ENCODE peak calls at places on chromosomes 1 and 21, in seven cellular contexts. One of them, this sample, is unnamed.

GRCh38 chr1:38000529-38001453 is 4.5 kb downstream of the FHL3 start:
- DNase-seq in HepG2: peak; percentile 56
- DNase-seq in Panc1: no peak
- DNase-seq in spleen: no peak
- DNase-seq in transverse colon: no peak
- DNase-seq in SK-N-SH: peak; percentile 51
- DNase-seq in GM23338: peak; percentile 83
- DNase-seq in this sample: no peak

GRCh38 chr21:36538761-36539160 is 58.8 kb upstream of the CLDN14 start:
- DNase-seq in HepG2: no peak
- DNase-seq in Panc1: no peak
- DNase-seq in spleen: no peak
- DNase-seq in transverse colon: no peak
- DNase-seq in SK-N-SH: no peak
- DNase-seq in GM23338: no peak
- DNase-seq in this sample: no peak

GRCh38 chr1:226892534-226892895 is 22.1 kb downstream of the PSEN2 start:
- DNase-seq in HepG2: no peak
- DNase-seq in Panc1: no peak
- DNase-seq in spleen: no peak
- DNase-seq in transverse colon: no peak
- DNase-seq in SK-N-SH: no peak
- DNase-seq in GM23338: no peak
- DNase-seq in this sample: no peak

GRCh38 chr1:204296431-204296988 is 63.2 kb downstream of the PLEKHA6 start:
- DNase-seq in HepG2: peak; percentile 41
- DNase-seq in Panc1: no peak
- DNase-seq in spleen: no peak
- DNase-seq in transverse colon: no peak
- DNase-seq in SK-N-SH: no peak
- DNase-seq in GM23338: peak; percentile 55
- DNase-seq in this sample: no peak

GRCh38 chr21:39657091-39657689 is 44.5 kb downstream of the B3GALT5 start:
- DNase-seq in HepG2: no peak
- DNase-seq in Panc1: no peak
- DNase-seq in spleen: no peak
- DNase-seq in transverse colon: no peak
- DNase-seq in SK-N-SH: no peak
- DNase-seq in GM23338: no peak
- DNase-seq in this sample: no peak

GRCh38 chr1:10651377-10651776 is 145.1 kb downstream of the CASZ1 start:
- DNase-seq in HepG2: peak; percentile 15
- DNase-seq in Panc1: no peak
- DNase-seq in spleen: no peak
- DNase-seq in transverse colon: no peak
- DNase-seq in SK-N-SH: no peak
- DNase-seq in GM23338: peak; percentile 65
- DNase-seq in this sample: no peak

GRCh38 chr1:154968731-154969130 is 1.8 kb downstream of the SHC1 start:
- DNase-seq in HepG2: no peak
- DNase-seq in Panc1: no peak
- DNase-seq in spleen: no peak
- DNase-seq in transverse colon: no peak
- DNase-seq in SK-N-SH: peak; percentile 69
- DNase-seq in GM23338: no peak
- DNase-seq in this sample: no peak

GRCh38 chr1:215360786-215361185 is 206.3 kb upstream of the KCTD3 start:
- DNase-seq in HepG2: no peak
- DNase-seq in Panc1: no peak
- DNase-seq in spleen: no peak
- DNase-seq in transverse colon: no peak
- DNase-seq in SK-N-SH: no peak
- DNase-seq in GM23338: no peak
- DNase-seq in this sample: no peak

GRCh38 chr1:119831027-119831426 is 19.8 kb upstream of the REG4 start:
- DNase-seq in HepG2: no peak
- DNase-seq in Panc1: no peak
- DNase-seq in spleen: no peak
- DNase-seq in transverse colon: no peak
- DNase-seq in SK-N-SH: no peak
- DNase-seq in GM23338: no peak
- DNase-seq in this sample: no peak

GRCh38 chr1:14693996-14694395 is 95.5 kb downstream of the KAZN start:
- DNase-seq in HepG2: no peak
- DNase-seq in Panc1: no peak
- DNase-seq in spleen: peak; percentile 35
- DNase-seq in transverse colon: no peak
- DNase-seq in SK-N-SH: no peak
- DNase-seq in GM23338: no peak
- DNase-seq in this sample: no peak

GRCh38 chr1:157239936-157240335 is 101.7 kb upstream of the ETV3 start:
- DNase-seq in HepG2: no peak
- DNase-seq in Panc1: no peak
- DNase-seq in spleen: no peak
- DNase-seq in transverse colon: no peak
- DNase-seq in SK-N-SH: no peak
- DNase-seq in GM23338: no peak
- DNase-seq in this sample: no peak

GRCh38 chr1:231407537-231408396 is 14.3 kb downstream of the EGLN1 start:
- DNase-seq in HepG2: no peak
- DNase-seq in Panc1: no peak
- DNase-seq in spleen: no peak
- DNase-seq in transverse colon: no peak
- DNase-seq in SK-N-SH: no peak
- DNase-seq in GM23338: no peak
- DNase-seq in this sample: no peak

GRCh38 chr1:100206301-100206700 is 28.2 kb upstream of the LRRC39 start:
- DNase-seq in HepG2: no peak
- DNase-seq in Panc1: no peak
- DNase-seq in spleen: no peak
- DNase-seq in transverse colon: no peak
- DNase-seq in SK-N-SH: no peak
- DNase-seq in GM23338: no peak
- DNase-seq in this sample: no peak

GRCh38 chr1:212699104-212699838 is 369 bp downstream of the BATF3 start:
- DNase-seq in HepG2: peak; percentile 16
- DNase-seq in Panc1: no peak
- DNase-seq in spleen: peak; percentile 89
- DNase-seq in transverse colon: peak; percentile 52
- DNase-seq in SK-N-SH: peak; percentile 78
- DNase-seq in GM23338: peak; percentile 88
- DNase-seq in this sample: no peak

GRCh38 chr21:39184050-39184980 is 1.1 kb upstream of the PSMG1 start:
- DNase-seq in HepG2: no peak
- DNase-seq in Panc1: no peak
- DNase-seq in spleen: no peak
- DNase-seq in transverse colon: no peak
- DNase-seq in SK-N-SH: no peak
- DNase-seq in GM23338: no peak
- DNase-seq in this sample: no peak

GRCh38 chr1:23343246-23344110 is 606 bp downstream of the HNRNPR start:
- DNase-seq in HepG2: peak; percentile 25
- DNase-seq in Panc1: peak; percentile 43
- DNase-seq in spleen: peak; percentile 89
- DNase-seq in transverse colon: peak; percentile 28
- DNase-seq in SK-N-SH: no peak
- DNase-seq in GM23338: peak; percentile 57
- DNase-seq in this sample: no peak

GRCh38 chr1:231062500-231063270 is 22.6 kb upstream of the FAM89A start:
- DNase-seq in HepG2: no peak
- DNase-seq in Panc1: no peak
- DNase-seq in spleen: no peak
- DNase-seq in transverse colon: no peak
- DNase-seq in SK-N-SH: no peak
- DNase-seq in GM23338: no peak
- DNase-seq in this sample: no peak

DNA sequence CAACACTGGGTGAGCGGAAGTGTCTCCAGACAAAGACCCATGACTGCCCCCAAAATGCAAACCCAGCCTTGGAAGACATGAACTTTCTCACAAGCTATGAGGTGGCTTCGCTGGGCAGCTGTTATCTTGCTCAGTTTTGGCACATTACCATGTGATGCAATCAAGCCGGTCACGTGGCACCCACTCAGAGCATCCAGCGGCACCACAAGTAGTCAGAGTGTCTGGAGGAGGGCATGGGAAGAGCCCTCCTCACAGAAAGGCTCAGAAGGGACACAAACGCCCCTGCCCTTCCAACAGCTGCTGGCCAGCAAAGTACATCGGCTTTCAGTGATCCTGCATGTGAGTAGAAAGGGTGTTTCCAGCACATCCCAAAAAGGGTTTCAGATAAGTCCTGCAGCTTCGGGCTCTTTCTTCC is 145.5 kb upstream of the IRF2BP2 start:
- DNase-seq in HepG2: no peak
- DNase-seq in Panc1: no peak
- DNase-seq in spleen: no peak
- DNase-seq in transverse colon: peak; percentile 77
- DNase-seq in SK-N-SH: no peak
- DNase-seq in GM23338: no peak
- DNase-seq in this sample: peak; percentile 25
- TF ChIP-seq POLR2AphosphoS5 in HepG2: no peak
- TF ChIP-seq POLR2AphosphoS5 in Panc1: no peak
- TF ChIP-seq POLR2AphosphoS5 in spleen: no peak
- TF ChIP-seq POLR2AphosphoS5 in transverse colon: peak; percentile 62
- TF ChIP-seq POLR2AphosphoS5 in SK-N-SH: peak; percentile 13
- TF ChIP-seq POLR2AphosphoS5 in GM23338: no peak
- TF ChIP-seq POLR2AphosphoS5 in this sample: no peak

GRCh38 chr1:39393645-39394044 is 97.8 kb upstream of the BMP8A start:
- DNase-seq in HepG2: no peak
- DNase-seq in Panc1: no peak
- DNase-seq in spleen: no peak
- DNase-seq in transverse colon: no peak
- DNase-seq in SK-N-SH: no peak
- DNase-seq in GM23338: no peak
- DNase-seq in this sample: no peak

GRCh38 chr1:39394059-39394458 is 97.4 kb upstream of the BMP8A start:
- DNase-seq in HepG2: no peak
- DNase-seq in Panc1: no peak
- DNase-seq in spleen: no peak
- DNase-seq in transverse colon: no peak
- DNase-seq in SK-N-SH: no peak
- DNase-seq in GM23338: no peak
- DNase-seq in this sample: no peak

GRCh38 chr1:39394598-39394997 is 96.8 kb upstream of the BMP8A start:
- DNase-seq in HepG2: no peak
- DNase-seq in Panc1: no peak
- DNase-seq in spleen: no peak
- DNase-seq in transverse colon: no peak
- DNase-seq in SK-N-SH: no peak
- DNase-seq in GM23338: no peak
- DNase-seq in this sample: peak; percentile 17

GRCh38 chr1:39392851-39393573 is 98.4 kb upstream of the BMP8A start:
- DNase-seq in HepG2: no peak
- DNase-seq in Panc1: no peak
- DNase-seq in spleen: no peak
- DNase-seq in transverse colon: no peak
- DNase-seq in SK-N-SH: no peak
- DNase-seq in GM23338: no peak
- DNase-seq in this sample: no peak

DNA sequence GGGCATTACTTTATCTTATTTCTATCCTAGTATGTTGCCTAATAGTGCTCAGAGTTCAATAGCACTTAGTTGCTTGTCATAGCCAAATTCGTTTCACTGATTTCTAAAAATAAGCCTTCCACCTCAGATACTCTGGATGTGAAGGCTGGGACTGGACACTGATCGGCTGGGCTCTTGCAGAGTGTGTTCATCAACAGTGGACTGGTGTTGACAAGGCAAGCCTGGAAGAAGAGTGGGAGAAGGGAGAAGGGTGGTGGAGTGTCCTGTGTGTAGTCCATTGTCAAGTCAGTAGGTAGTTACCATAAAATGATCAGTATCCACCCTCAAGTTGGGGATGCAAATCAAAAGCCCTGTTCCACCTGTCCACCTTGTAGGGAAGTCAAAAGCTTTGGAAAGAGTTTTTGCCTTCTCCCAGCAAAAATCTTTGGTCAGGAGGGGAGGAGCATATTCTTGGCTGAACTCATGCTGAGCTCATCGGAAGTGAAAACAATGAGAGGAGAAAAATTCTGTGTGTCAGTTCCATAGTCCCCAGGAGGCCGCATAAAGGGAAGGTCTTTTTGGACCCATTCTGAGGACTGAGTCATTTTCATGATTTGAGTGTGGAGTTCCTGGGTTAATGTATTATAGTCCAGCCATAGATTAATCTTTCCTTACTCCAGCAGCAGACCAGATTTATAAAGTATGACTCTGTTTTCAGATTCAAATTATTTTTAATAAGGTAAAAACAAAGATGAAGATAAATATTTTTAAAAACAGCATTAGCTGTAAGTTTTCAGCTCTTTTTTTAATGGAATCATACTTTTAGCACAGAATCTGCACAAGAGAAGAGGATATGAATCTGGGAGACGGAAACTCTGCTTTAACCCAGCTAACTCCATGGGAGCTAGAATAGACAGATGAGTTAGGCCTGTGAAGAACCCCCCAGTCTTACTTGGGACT is 99.4 kb upstream of the BMP8A start:
- DNase-seq in HepG2: peak; percentile 85
- DNase-seq in Panc1: peak; percentile 82
- DNase-seq in spleen: no peak
- DNase-seq in transverse colon: no peak
- DNase-seq in SK-N-SH: no peak
- DNase-seq in GM23338: peak; percentile 37
- DNase-seq in this sample: no peak
- H3K4me1 ChIP-seq in HepG2: peaks cover 52% of the 10 kb centered on the region
- H3K4me1 ChIP-seq in Panc1: peaks cover 66% of the 10 kb centered on the region
- H3K4me1 ChIP-seq in spleen: peaks cover 60% of the 10 kb centered on the region
- H3K4me1 ChIP-seq in transverse colon: peaks cover 22% of the 10 kb centered on the region
- H3K4me1 ChIP-seq in SK-N-SH: peaks cover 65% of the 10 kb centered on the region
- H3K4me1 ChIP-seq in GM23338: peaks cover 35% of the 10 kb centered on the region
- H3K4me1 ChIP-seq in this sample: peaks cover 9% of the 10 kb centered on the region

GRCh38 chr1:159076438-159076752 is 171 bp downstream of the AIM2 start:
- DNase-seq in HepG2: no peak
- DNase-seq in Panc1: no peak
- DNase-seq in spleen: peak; percentile 74
- DNase-seq in transverse colon: no peak
- DNase-seq in SK-N-SH: no peak
- DNase-seq in GM23338: no peak
- DNase-seq in this sample: no peak
- TF ChIP-seq POLR2AphosphoS5 in HepG2: no peak
- TF ChIP-seq POLR2AphosphoS5 in Panc1: no peak
- TF ChIP-seq POLR2AphosphoS5 in spleen: no peak
- TF ChIP-seq POLR2AphosphoS5 in transverse colon: no peak
- TF ChIP-seq POLR2AphosphoS5 in SK-N-SH: no peak
- TF ChIP-seq POLR2AphosphoS5 in GM23338: no peak
- TF ChIP-seq POLR2AphosphoS5 in this sample: no peak

DNA sequence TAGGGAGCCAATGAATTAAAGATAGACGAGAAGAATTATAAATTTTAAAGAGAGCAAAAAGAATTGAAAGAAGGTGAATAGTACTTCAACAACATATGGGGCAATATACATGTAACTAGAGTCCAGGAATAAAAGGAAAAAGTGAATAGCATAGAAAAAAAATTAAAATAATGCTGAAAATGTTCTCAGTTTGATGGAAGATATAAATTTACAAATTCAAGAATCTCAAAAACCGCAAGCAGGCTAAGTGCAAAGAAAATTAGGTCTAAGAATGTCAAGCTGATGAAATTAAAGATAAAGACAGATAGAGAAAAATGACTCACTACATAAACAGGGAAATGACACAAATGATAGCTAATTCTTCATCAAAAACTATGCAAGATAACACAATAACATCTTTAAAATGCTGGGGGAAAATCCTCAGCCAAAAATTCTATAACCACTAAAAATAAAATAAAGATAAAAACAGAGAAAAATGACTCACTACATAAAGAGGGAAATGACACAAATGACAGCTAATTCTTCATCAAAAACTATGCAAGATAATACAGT is 326.3 kb downstream of the TBX15 start:
- DNase-seq in HepG2: no peak
- DNase-seq in Panc1: no peak
- DNase-seq in spleen: no peak
- DNase-seq in transverse colon: no peak
- DNase-seq in SK-N-SH: no peak
- DNase-seq in GM23338: no peak
- DNase-seq in this sample: no peak
- H3K4me1 ChIP-seq in HepG2: no peaks in the 10 kb centered on the region
- H3K4me1 ChIP-seq in Panc1: no peaks in the 10 kb centered on the region
- H3K4me1 ChIP-seq in spleen: no peaks in the 10 kb centered on the region
- H3K4me1 ChIP-seq in transverse colon: no peaks in the 10 kb centered on the region
- H3K4me1 ChIP-seq in SK-N-SH: no peaks in the 10 kb centered on the region
- H3K4me1 ChIP-seq in GM23338: no peaks in the 10 kb centered on the region
- H3K4me1 ChIP-seq in this sample: no peaks in the 10 kb centered on the region